ENCODE peak calls at places on chromosome 4, in seven cellular contexts. W is hippocampal formation; N is Peyer's patch; M is HTR-8/SVneo; X is activated naive CD4-positive, alpha-beta T cell treated with anti-CD3 and anti-CD28 coated beads, Interleukin-2, amount 50 U/mL, for 16 hours; C is LNCaP clone FGC; S is natural killer cell. Y is an unnamed sample.

GRCh38 chr4:165794834-165795233 is 78.2 kb upstream of the TLL1 start:
- DNase-seq in S (no peak), C (no peak), X (no peak), M (no peak), W (no peak), N (no peak), Y (no peak)

GRCh38 chr4:39320381-39321115 is 45.6 kb downstream of the RFC1 start:
- DNase-seq in X (no peak), W (no peak), N (no peak), C (no peak), M (no peak), S (no peak), Y (no peak)

GRCh38 chr4:55592014-55592413 is at the start of gene PDCL2:
- DNase-seq in W (no peak), C (no peak), X (no peak), N (no peak), S (no peak), M (no peak), Y (no peak)

GRCh38 chr4:25312496-25313193 is at the start of gene ZCCHC4:
- DNase-seq in N (peak; percentile 95), S (peak; percentile 94), W (peak; percentile 89), M (peak; percentile 78), C (peak; percentile 78), X (peak; percentile 81), Y (peak; percentile 98)

GRCh38 chr4:145679520-145679919 is 426 bp upstream of the C4orf51 start:
- DNase-seq in W (no peak), C (peak; percentile 66), M (peak; percentile 47), X (no peak), S (no peak), N (no peak), Y (no peak)

GRCh38 chr4:89685690-89686089 is 151.3 kb downstream of the SNCA start:
- DNase-seq in W (no peak), M (no peak), N (no peak), C (no peak), S (no peak), X (no peak), Y (no peak)

GRCh38 chr4:168636506-168637176 is 139.8 kb downstream of the PALLD start:
- DNase-seq in C (no peak), N (no peak), X (no peak), M (no peak), S (no peak), W (no peak), Y (no peak)

GRCh38 chr4:11455201-11455835 is 26.6 kb upstream of the HS3ST1 start:
- DNase-seq in X (no peak), M (no peak), W (no peak), S (no peak), N (no peak), C (peak; percentile 25), Y (no peak)

GRCh38 chr4:156945532-156945931 is 26.1 kb downstream of the PDGFC start:
- DNase-seq in X (no peak), M (no peak), S (no peak), C (no peak), N (no peak), W (no peak), Y (no peak)

GRCh38 chr4:36716874-36717273 is 435.5 kb downstream of the DTHD1 start:
- DNase-seq in N (no peak), S (no peak), C (no peak), W (no peak), X (no peak), M (no peak), Y (no peak)

GRCh38 chr4:174119051-174119450 is 164.4 kb downstream of the FBXO8 start:
- DNase-seq in N (no peak), S (no peak), X (no peak), C (no peak), W (no peak), M (no peak), Y (no peak)

GRCh38 chr4:19399001-19399400 is 852.7 kb upstream of the SLIT2 start:
- DNase-seq in M (no peak), W (no peak), N (no peak), S (no peak), C (no peak), X (no peak), Y (no peak)

GRCh38 chr4:102825261-102826071 is 1.9 kb downstream of the UBE2D3 start:
- DNase-seq in X (peak; percentile 14), C (peak; percentile 46), S (no peak), M (no peak), W (peak; percentile 16), N (no peak), Y (no peak)

GRCh38 chr4:15318621-15319348 is 109.0 kb upstream of the C1QTNF7 start:
- DNase-seq in W (no peak), M (no peak), C (no peak), X (no peak), N (no peak), S (no peak), Y (no peak)

GRCh38 chr4:83255584-83255983 is 29.0 kb downstream of the COQ2 start:
- DNase-seq in W (no peak), N (no peak), X (no peak), S (no peak), C (peak; percentile 76), M (peak; percentile 63), Y (no peak)

GRCh38 chr4:128812360-128812958 is 3.0 kb downstream of the JADE1 start:
- DNase-seq in X (peak; percentile 38), S (peak; percentile 47), N (peak; percentile 56), W (no peak), C (no peak), M (peak; percentile 54), Y (no peak)

GRCh38 chr4:7030856-7031255 is 12.3 kb upstream of the TADA2B start:
- DNase-seq in S (no peak), C (no peak), X (no peak), M (no peak), W (no peak), N (no peak), Y (peak; percentile 21)

GRCh38 chr4:12446650-12447049 is 1018.0 kb upstream of the HS3ST1 start:
- DNase-seq in C (no peak), X (no peak), S (no peak), W (no peak), M (no peak), N (no peak), Y (no peak)

GRCh38 chr4:108830509-108831244 is 67.8 kb upstream of the ETNPPL start:
- DNase-seq in S (no peak), M (no peak), N (no peak), W (no peak), X (no peak), C (no peak), Y (no peak)

GRCh38 chr4:98055800-98056501 is 87.3 kb downstream of the STPG2 start:
- DNase-seq in X (no peak), M (no peak), W (no peak), N (no peak), C (no peak), S (no peak), Y (no peak)

GRCh38 chr4:74674750-74675149 is 119.6 kb downstream of the BTC start:
- DNase-seq in C (no peak), N (no peak), W (no peak), S (no peak), X (no peak), M (no peak), Y (no peak)

GRCh38 chr4:6134612-6135220 is 65.6 kb downstream of the JAKMIP1 start:
- DNase-seq in N (peak; percentile 52), M (no peak), X (no peak), S (peak; percentile 28), W (no peak), C (peak; percentile 27), Y (peak; percentile 73)

GRCh38 chr4:98687876-98688275 is 29.5 kb upstream of the TSPAN5 start:
- DNase-seq in C (no peak), W (no peak), N (no peak), X (no peak), S (no peak), M (no peak), Y (no peak)

GRCh38 chr4:165874072-165874798 is 1.2 kb downstream of the TLL1 start:
- DNase-seq in X (no peak), N (no peak), M (peak; percentile 26), W (no peak), S (no peak), C (no peak), Y (no peak)

GRCh38 chr4:22031423-22031822 is 82.9 kb upstream of the KCNIP4 start:
- DNase-seq in N (no peak), W (no peak), C (no peak), S (no peak), X (no peak), M (no peak), Y (no peak)

GRCh38 chr4:41174444-41174843 is 39.9 kb downstream of the APBB2 start:
- DNase-seq in N (no peak), M (no peak), X (no peak), S (no peak), W (no peak), C (no peak), Y (no peak)

GRCh38 chr4:111048316-111048715 is 425.4 kb upstream of the PITX2 start:
- DNase-seq in N (no peak), W (no peak), M (no peak), S (no peak), X (no peak), C (no peak), Y (no peak)

GRCh38 chr4:15398001-15398400 is 29.8 kb upstream of the C1QTNF7 start:
- DNase-seq in M (no peak), X (no peak), W (no peak), C (no peak), S (no peak), N (no peak), Y (no peak)

GRCh38 chr4:5474756-5475155 is 233.6 kb downstream of the EVC2 start:
- DNase-seq in S (no peak), N (no peak), C (no peak), W (no peak), X (no peak), M (peak; percentile 62), Y (no peak)

GRCh38 chr4:14856076-14856926 is 146.0 kb upstream of the CPEB2 start:
- DNase-seq in N (peak; percentile 67), W (no peak), C (no peak), X (peak; percentile 51), M (peak; percentile 64), S (no peak), Y (no peak)